ENCODE peak calls at places on chromosome 20, in ten cellular contexts. D is activated T-cell treated with anti-CD3 and anti-CD28 coated beads for 1 hour; C is breast epithelium; R is IMR-90; G is activated T-helper 1 cell treated with anti-CD3 and anti-CD28 coated beads, Interleukin-12 subunit alpha, Interleukin-12 subunit beta, Interleukin-2, Interleukin-4 antibody, amounts not matched to agents 30 ng/mL and 10 ng/mL and 1 ng/mL, durations not matched to agents 14 hours and 24 hours and 36 hours; H is cardiac fibroblast; P is activated CD4-positive, alpha-beta memory T cell treated with anti-CD3 and anti-CD28 coated beads for 36 hours; U is GM12865; Q is non-pigmented ciliary epithelial cell; A is cardiac muscle cell. Z is an unnamed sample.

GRCh38 chr20:63686492-63687321 is 9.7 kb upstream of the TNFRSF6B start:
- DNase-seq in D (no peak), C (no peak), R (peak; percentile 80), G (no peak), H (peak; percentile 93), P (peak; percentile 81), U (no peak), Q (no peak), A (peak; percentile 49), Z (peak; percentile 74)

GRCh38 chr20:62782149-62782892 is 14.0 kb upstream of the MRGBP start:
- DNase-seq in D (no peak), C (no peak), R (no peak), G (no peak), H (peak; percentile 44), P (no peak), U (no peak), Q (no peak), A (no peak), Z (no peak)

GRCh38 chr20:10863337-10864060 is 189.7 kb upstream of the JAG1 start:
- DNase-seq in D (no peak), C (no peak), R (peak; percentile 90), G (no peak), H (peak; percentile 93), P (no peak), U (no peak), Q (peak; percentile 71), A (no peak), Z (no peak)

GRCh38 chr20:53657289-53657678 is 63.6 kb upstream of the ZNF217 start:
- DNase-seq in D (no peak), C (no peak), R (no peak), G (no peak), H (no peak), P (no peak), U (peak; percentile 59), Q (no peak), A (no peak), Z (no peak)

GRCh38 chr20:40703981-40704530 is 15.0 kb upstream of the MAFB start:
- DNase-seq in D (no peak), C (no peak), R (no peak), G (no peak), H (no peak), P (no peak), U (peak; percentile 19), Q (no peak), A (no peak), Z (peak; percentile 91)

GRCh38 chr20:51354769-51355319 is 187.7 kb downstream of the NFATC2 start:
- DNase-seq in D (no peak), C (no peak), R (peak; percentile 84), G (no peak), H (peak; percentile 79), P (peak; percentile 39), U (no peak), Q (no peak), A (no peak), Z (peak; percentile 63)

GRCh38 chr20:17845701-17846475 is 122.7 kb downstream of the SNX5 start:
- DNase-seq in D (no peak), C (no peak), R (peak; percentile 28), G (no peak), H (peak; percentile 61), P (no peak), U (peak; percentile 78), Q (no peak), A (no peak), Z (no peak)

GRCh38 chr20:49595811-49596545 is 28.0 kb upstream of the PTGIS start:
- DNase-seq in D (no peak), C (no peak), R (peak; percentile 67), G (peak; percentile 71), H (peak; percentile 51), P (peak; percentile 92), U (peak; percentile 52), Q (peak; percentile 76), A (no peak), Z (no peak)

GRCh38 chr20:11311659-11312058 is 606.0 kb upstream of the BTBD3 start:
- DNase-seq in D (no peak), C (no peak), R (no peak), G (no peak), H (no peak), P (no peak), U (no peak), Q (no peak), A (no peak), Z (no peak)

GRCh38 chr20:36141310-36141709 is 13.2 kb upstream of the EPB41L1 start:
- DNase-seq in D (no peak), C (no peak), R (no peak), G (no peak), H (no peak), P (no peak), U (no peak), Q (no peak), A (no peak), Z (no peak)

GRCh38 chr20:24647713-24648112 is 178.3 kb downstream of the SYNDIG1 start:
- DNase-seq in D (no peak), C (no peak), R (no peak), G (no peak), H (no peak), P (no peak), U (no peak), Q (no peak), A (no peak), Z (no peak)

GRCh38 chr20:63051911-63052310 is 45.1 kb upstream of the BHLHE23 start:
- DNase-seq in D (no peak), C (no peak), R (no peak), G (no peak), H (no peak), P (no peak), U (no peak), Q (no peak), A (no peak), Z (no peak)

GRCh38 chr20:32064667-32065066 is 12.6 kb downstream of the HCK start:
- DNase-seq in D (no peak), C (no peak), R (no peak), G (no peak), H (no peak), P (no peak), U (peak; percentile 78), Q (no peak), A (no peak), Z (no peak)

GRCh38 chr20:46215913-46216707 is 92.2 kb downstream of the CDH22 start:
- DNase-seq in D (no peak), C (no peak), R (peak; percentile 28), G (no peak), H (peak; percentile 33), P (no peak), U (no peak), Q (peak; percentile 26), A (peak; percentile 46), Z (peak; percentile 97)